ENCODE peak calls at places on chromosomes 5 and 9, in six cellular contexts. J is GM12878, G is HCT116, I is PC-9, S is H9, C is fibroblast of lung. Y is an unnamed sample. For H3K9me3, the result is how much of the 10 kb centered on the place peaks cover.

GRCh38 chr5:67515020-67515689 is 318.6 kb upstream of the CD180 start:
- DNase-seq in J (no peak), G (no peak), I (no peak), S (no peak), C (no peak), Y (no peak)

GRCh38 chr9:22401671-22402070 is 45.0 kb upstream of the DMRTA1 start:
- DNase-seq in J (no peak), G (no peak), I (no peak), S (no peak), C (no peak), Y (no peak)

GRCh38 chr5:135012951-135013391 is 21.1 kb downstream of the PITX1 start:
- DNase-seq in J (no peak), G (no peak), I (no peak), S (no peak), C (no peak), Y (no peak)

GRCh38 chr9:129968690-129969485 is 74.1 kb downstream of the FNBP1 start:
- DNase-seq in J (no peak), G (no peak), I (peak), S (no peak), C (peak), Y (peak)

GRCh38 chr5:32711693-32712462 is 757 bp downstream of the NPR3 start:
- DNase-seq in J (no peak), G (no peak), I (no peak), S (peak), C (peak), Y (peak)

GRCh38 chr5:74575741-74576538 is 64.6 kb downstream of the ENC1 start:
- DNase-seq in J (no peak), G (no peak), I (peak), S (no peak), C (peak), Y (peak)

GRCh38 chr5:57216714-57217113 is 42.9 kb downstream of the GPBP1 start:
- DNase-seq in J (no peak), G (no peak), I (peak), S (no peak), C (peak), Y (peak)

GRCh38 chr9:92206490-92206889 is 87.0 kb downstream of the IARS1 start:
- DNase-seq in J (no peak), G (no peak), I (no peak), S (no peak), C (peak), Y (no peak)

GRCh38 chr5:10680876-10681481 is 80.1 kb downstream of the DAP start:
- DNase-seq in J (no peak), G (no peak), I (no peak), S (no peak), C (no peak), Y (no peak)

GRCh38 chr9:129667850-129668249 is 2.4 kb downstream of the PRRX2 start:
- DNase-seq in J (no peak), G (no peak), I (no peak), S (no peak), C (no peak), Y (no peak)

GRCh38 chr5:25006734-25007133 is 362.0 kb upstream of the CDH10 start:
- DNase-seq in J (no peak), G (no peak), I (peak), S (no peak), C (peak), Y (peak)

DNA sequence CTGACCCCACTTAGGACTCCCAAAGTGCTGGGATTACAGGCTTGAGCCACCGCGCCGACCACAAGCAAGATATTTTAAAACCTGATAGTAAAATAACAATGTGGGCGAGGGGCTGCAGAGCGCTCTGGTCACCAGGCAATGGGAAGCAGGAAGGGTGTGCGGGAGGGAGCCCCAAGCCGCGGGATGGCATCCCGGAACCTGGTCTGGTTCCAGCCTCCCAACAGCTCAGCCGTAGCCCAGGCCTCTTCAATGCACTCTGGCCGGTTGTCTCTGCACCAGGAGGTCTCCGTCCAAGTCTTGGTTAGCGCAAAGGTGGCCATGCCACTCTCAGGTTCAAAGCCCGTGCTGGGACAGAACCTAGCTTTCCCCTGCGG is 694 bp upstream of the UAP1L1 start:
- DNase-seq in J (no peak), G (no peak), I (no peak), S (peak), C (no peak), Y (no peak)
- H3K4me2 ChIP-seq in J (peak), G (peak), I (peak), S (peak), C (peak), Y (peak)

DNA sequence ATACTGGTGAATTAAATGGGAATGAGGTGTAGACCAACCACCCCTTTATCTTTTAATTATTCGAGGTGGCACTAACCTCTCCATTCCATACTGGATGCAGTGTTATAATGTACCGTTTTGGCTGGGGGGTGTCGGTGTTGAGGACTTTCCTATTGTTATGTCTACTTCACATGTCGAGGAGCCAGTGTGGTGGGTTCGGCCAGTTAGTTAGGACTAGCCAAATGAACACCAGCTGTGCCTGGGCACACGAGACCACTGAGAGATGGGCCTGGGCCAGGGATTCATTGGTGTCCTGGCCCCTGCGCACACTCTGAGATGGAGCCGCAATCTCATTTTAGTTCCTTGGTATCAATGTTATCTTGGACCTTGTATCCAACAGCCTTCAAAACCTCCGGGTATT is 186.2 kb downstream of the CACNA1B start:
- DNase-seq in J (no peak), G (no peak), I (no peak), S (peak), C (no peak), Y (no peak)
- H3K9me3 ChIP-seq in J (under half), G (under half), I (under half), S (under half), C (under half), Y (under half)

GRCh38 chr9:20355022-20355421 is 267.3 kb downstream of the MLLT3 start:
- DNase-seq in J (no peak), G (no peak), I (no peak), S (no peak), C (peak), Y (peak)
- H3K4me2 ChIP-seq in J (peak), G (no peak), I (no peak), S (no peak), C (peak), Y (no peak)

GRCh38 chr5:84790406-84790805 is 405.7 kb upstream of the EDIL3 start:
- DNase-seq in J (no peak), G (no peak), I (no peak), S (no peak), C (no peak), Y (no peak)
- H3K9me3 ChIP-seq in J (under half), G (under half), I (under half), S (under half), C (under half), Y (under half)